ENCODE peak calls at places on chromosomes 5 and 9, in nine cellular contexts. W is kidney tubule cell; S is stimulated activated CD4-positive, alpha-beta T cell treated with anti-CD3 and anti-CD28 coated beads, Interleukin-1b, Interleukin-23, amount 100 ng/mL, for 24 hours; T is effector memory CD8-positive, alpha-beta T cell; Q is heart right ventricle; Z is frontal cortex; Y is ecto neural progenitor cell; C is T-helper 2 cell; N is fibroblast of lung. M is an unnamed sample.

GRCh38 chr5:34657550-34657921 is 1.4 kb downstream of the RAI14 start:
- DNase-seq in S (no peak), N (peak), W (peak), C (no peak), Z (peak), T (no peak), Q (peak), Y (peak), M (no peak)

GRCh38 chr5:171310816-171311697 is 2.0 kb downstream of the TLX3 start:
- DNase-seq in W (no peak), Q (no peak), T (no peak), Y (peak), Z (no peak), S (no peak), C (peak), N (no peak), M (no peak)

GRCh38 chr5:96734871-96735325 is 72.7 kb downstream of the CAST start:
- DNase-seq in Y (no peak), W (peak), C (no peak), T (no peak), S (no peak), Q (no peak), N (peak), Z (no peak), M (no peak)

GRCh38 chr5:671459-672328 is 21.5 kb downstream of the TPPP start:
- DNase-seq in Z (peak), Y (peak), Q (peak), T (peak), S (peak), N (peak), W (peak), C (peak), M (peak)

GRCh38 chr5:135204151-135204600 is 170.1 kb upstream of the PITX1 start:
- DNase-seq in Q (no peak), C (no peak), W (no peak), N (peak), Z (no peak), T (no peak), Y (no peak), S (no peak), M (peak)

GRCh38 chr5:20367178-20367577 is 379.2 kb upstream of the CDH18 start:
- DNase-seq in Y (no peak), T (no peak), W (no peak), S (no peak), C (no peak), N (no peak), Q (no peak), Z (no peak), M (no peak)

GRCh38 chr9:15697459-15697858 is 144.6 kb downstream of the CCDC171 start:
- DNase-seq in C (peak), Z (peak), S (no peak), T (no peak), Q (no peak), W (peak), Y (no peak), N (peak), M (no peak)

GRCh38 chr9:103867886-103868285 is 226.2 kb upstream of the SMC2 start:
- DNase-seq in S (no peak), Y (no peak), C (no peak), Q (no peak), N (no peak), Z (no peak), W (no peak), T (no peak), M (no peak)

GRCh38 chr9:85414399-85414798 is 327.4 kb downstream of the AGTPBP1 start:
- DNase-seq in C (no peak), S (no peak), Z (no peak), Y (no peak), Q (no peak), W (no peak), T (no peak), N (no peak), M (no peak)

GRCh38 chr5:129046151-129046550 is 48.4 kb upstream of the ISOC1 start:
- DNase-seq in Z (no peak), N (no peak), T (no peak), Y (no peak), Q (no peak), C (no peak), W (no peak), S (no peak), M (no peak)

GRCh38 chr5:73674669-73675004 is 48.6 kb downstream of the ARHGEF28 start:
- DNase-seq in C (no peak), S (no peak), W (peak), N (peak), T (no peak), Z (no peak), Y (no peak), Q (no peak), M (no peak)

GRCh38 chr5:112146323-112146848 is 272.7 kb downstream of the EPB41L4A start:
- DNase-seq in Q (peak), N (peak), Z (no peak), T (no peak), S (no peak), W (peak), C (no peak), Y (no peak), M (no peak)

GRCh38 chr5:116703923-116704322 is 129.3 kb upstream of the SEMA6A start:
- DNase-seq in T (no peak), Q (no peak), C (no peak), W (no peak), N (no peak), Z (no peak), S (no peak), Y (no peak), M (no peak)

GRCh38 chr9:115615821-115616665 is 498.1 kb upstream of the TNC start:
- DNase-seq in W (peak), Y (no peak), S (no peak), T (no peak), N (peak), C (no peak), Z (no peak), Q (no peak), M (no peak)

GRCh38 chr5:117131876-117132275 is 557.3 kb upstream of the SEMA6A start:
- DNase-seq in C (no peak), S (no peak), N (no peak), Y (no peak), Q (no peak), Z (no peak), T (no peak), W (no peak), M (no peak)

GRCh38 chr9:99430301-99430700 is 208.2 kb downstream of the SEC61B start:
- DNase-seq in Z (no peak), N (peak), W (peak), S (no peak), C (peak), T (no peak), Q (no peak), Y (no peak), M (no peak)

GRCh38 chr9:89978185-89978584 is 373.4 kb downstream of the GADD45G start:
- DNase-seq in C (no peak), W (peak), Z (no peak), Y (no peak), S (no peak), N (no peak), T (no peak), Q (no peak), M (peak)

GRCh38 chr9:115278241-115279035 is 160.5 kb upstream of the TNC start:
- DNase-seq in Y (no peak), Z (no peak), S (no peak), Q (no peak), N (no peak), T (no peak), C (no peak), W (no peak), M (no peak)

GRCh38 chr5:79263-79662 is 12.7 kb upstream of the PLEKHG4B start:
- DNase-seq in Z (no peak), Y (no peak), Q (no peak), T (no peak), N (no peak), C (no peak), W (no peak), S (no peak), M (no peak)

M was measured in small intestine.